ENCODE peak calls at places on chromosome 16, in four cellular contexts. P, K, W and F are unnamed samples.

GRCh38 chr16:2924901-2925820 is 13.4 kb downstream of the FLYWCH1 start:
- DNase-seq in K (no peak), W (no peak), P (no peak), F (peak)

GRCh38 chr16:88442811-88443576 is 10.1 kb upstream of the ZFPM1 start:
- DNase-seq in K (peak), W (no peak), P (peak), F (no peak)

GRCh38 chr16:19375561-19376158 is 42.0 kb upstream of the TMC5 start:
- DNase-seq in K (no peak), P (no peak), W (peak), F (no peak)

GRCh38 chr16:83116274-83116892 is 489.6 kb downstream of the CDH13 start:
- DNase-seq in P (no peak), W (no peak), K (no peak), F (no peak)

GRCh38 chr16:1763521-1764511 is 7.5 kb downstream of the NME3 start:
- DNase-seq in K (no peak), W (no peak), P (no peak), F (no peak)

GRCh38 chr16:4846503-4846900 is 586 bp downstream of the GLYR1 start:
- DNase-seq in W (no peak), P (no peak), K (no peak), F (no peak)

GRCh38 chr16:4686497-4687210 is 6.7 kb upstream of the NUDT16L1 start:
- DNase-seq in P (no peak), K (no peak), W (no peak), F (no peak)

GRCh38 chr16:46961373-46962353 is 11.8 kb downstream of the DNAJA2 start:
- DNase-seq in W (no peak), K (no peak), P (no peak), F (no peak)

GRCh38 chr16:85715169-85716015 is 26.6 kb upstream of the GINS2 start:
- DNase-seq in W (no peak), K (no peak), P (no peak), F (peak)

GRCh38 chr16:88759245-88759975 is 25.6 kb downstream of the PIEZO1 start:
- DNase-seq in K (peak), P (no peak), W (no peak), F (no peak)

GRCh38 chr16:26772503-26772902 is 294.2 kb upstream of the C16orf82 start:
- DNase-seq in W (no peak), K (no peak), P (no peak), F (no peak)

GRCh38 chr16:72299684-72300243 is 127.8 kb upstream of the PMFBP1 start:
- DNase-seq in K (no peak), P (no peak), W (no peak), F (no peak)

GRCh38 chr16:16144416-16144815 is 78.9 kb downstream of the ABCC6 start:
- DNase-seq in P (no peak), W (no peak), K (no peak), F (no peak)

GRCh38 chr16:86038923-86039310 is 140.0 kb downstream of the IRF8 start:
- DNase-seq in P (no peak), W (no peak), K (no peak), F (no peak)

GRCh38 chr16:84756830-84757229 is 57.0 kb downstream of the USP10 start:
- DNase-seq in W (no peak), P (no peak), K (no peak), F (no peak)

GRCh38 chr16:25012525-25012991 is 2.6 kb downstream of the ARHGAP17 start:
- DNase-seq in P (no peak), W (no peak), K (no peak), F (no peak)

GRCh38 chr16:84859681-84860080 is 39.9 kb downstream of the CRISPLD2 start:
- DNase-seq in P (no peak), W (no peak), K (no peak), F (no peak)

GRCh38 chr16:21523411-21524067 is 75.8 kb upstream of the METTL9 start:
- DNase-seq in P (no peak), K (no peak), W (no peak), F (no peak)

GRCh38 chr16:31183432-31184428 is 3.8 kb downstream of the FUS start:
- DNase-seq in P (no peak), W (no peak), K (no peak), F (no peak)

GRCh38 chr16:28326881-28327610 is 34.7 kb downstream of the SBK1 start:
- DNase-seq in K (peak), P (peak), W (no peak), F (no peak)

GRCh38 chr16:88004391-88004790 is 53.2 kb downstream of the BANP start:
- DNase-seq in P (no peak), K (no peak), W (no peak), F (no peak)

GRCh38 chr16:56273615-56274014 is 82.3 kb downstream of the GNAO1 start:
- DNase-seq in W (no peak), K (no peak), P (no peak), F (no peak)

GRCh38 chr16:78286076-78286475 is 186.6 kb downstream of the WWOX start:
- DNase-seq in W (no peak), K (no peak), P (no peak), F (no peak)

GRCh38 chr16:89484923-89485679 is 5.3 kb downstream of the ANKRD11 start:
- DNase-seq in W (no peak), K (no peak), P (no peak), F (no peak)

GRCh38 chr16:3456374-3456773 is 12.9 kb downstream of the NAA60 start:
- DNase-seq in K (no peak), P (no peak), W (no peak), F (no peak)

GRCh38 chr16:25838724-25839186 is 147.0 kb downstream of the HS3ST4 start:
- DNase-seq in P (peak), K (no peak), W (peak), F (no peak)

GRCh38 chr16:19548144-19548543 is 7.4 kb upstream of the VPS35L start:
- DNase-seq in K (no peak), W (no peak), P (no peak), F (no peak)

GRCh38 chr16:27965801-27966200 is 97.7 kb downstream of the GSG1L start:
- DNase-seq in K (no peak), W (no peak), P (no peak), F (no peak)

GRCh38 chr16:12535535-12536411 is 267.9 kb downstream of the CPPED1 start:
- DNase-seq in P (no peak), W (no peak), K (no peak), F (no peak)

GRCh38 chr16:50372611-50373344 is 4.0 kb upstream of the BRD7 start:
- DNase-seq in W (no peak), P (no peak), K (no peak), F (no peak)

GRCh38 chr16:30972872-30973271 is 12.1 kb upstream of the HSD3B7 start:
- DNase-seq in P (no peak), K (no peak), W (no peak), F (no peak)

GRCh38 chr16:12583237-12583897 is 220.3 kb downstream of the CPPED1 start:
- DNase-seq in W (no peak), P (no peak), K (no peak), F (no peak)